ENCODE peak calls at places on chromosomes 11 and 22, in six cellular contexts. G, T, P, D, F and N are unnamed samples.

GRCh38 chr11:131644204-131644603 is 273.8 kb downstream of the NTM start:
- DNase-seq in G (no peak), P (no peak), D (no peak), T (no peak), F (no peak), N (no peak)

GRCh38 chr22:46573781-46574437 is 36.5 kb upstream of the CELSR1 start:
- DNase-seq in G (peak; percentile 1), P (no peak), T (no peak), F (no peak), D (no peak), N (no peak)

GRCh38 chr22:26462971-26463661 is 20.5 kb downstream of the HPS4 start:
- DNase-seq in D (no peak), F (no peak), G (peak; percentile 66), T (peak; percentile 23), P (no peak), N (no peak)

GRCh38 chr11:111530091-111530490 is 10.4 kb upstream of the LAYN start:
- DNase-seq in T (peak; percentile 59), P (no peak), F (no peak), D (no peak), G (no peak), N (no peak)

GRCh38 chr22:43159484-43160178 is 8.3 kb downstream of the TSPO start:
- DNase-seq in T (peak; percentile 43), G (peak; percentile 70), P (peak; percentile 29), F (no peak), D (no peak), N (no peak)

GRCh38 chr11:1291295-1292017 is 18.0 kb downstream of the TOLLIP start:
- DNase-seq in F (no peak), P (no peak), T (no peak), D (no peak), G (no peak), N (peak; percentile 22)

GRCh38 chr11:108926522-108927380 is 261.9 kb downstream of the DDX10 start:
- DNase-seq in D (no peak), P (no peak), T (peak; percentile 44), F (no peak), G (peak; percentile 11), N (no peak)

GRCh38 chr22:29122041-29122440 is 49.2 kb downstream of the KREMEN1 start:
- DNase-seq in G (no peak), T (peak; percentile 34), D (no peak), P (no peak), F (no peak), N (no peak)

GRCh38 chr11:58625826-58626460 is 3.5 kb downstream of the CNTF start:
- DNase-seq in T (peak; percentile 94), G (no peak), D (no peak), F (no peak), P (no peak), N (no peak)

GRCh38 chr22:38782402-38783094 is 11.4 kb downstream of the DNAL4 start:
- DNase-seq in P (no peak), F (no peak), G (peak; percentile 36), T (peak; percentile 30), D (no peak), N (no peak)

GRCh38 chr11:115724709-115725108 is 220.5 kb upstream of the CADM1 start:
- DNase-seq in T (no peak), G (no peak), D (no peak), P (no peak), F (no peak), N (no peak)

GRCh38 chr11:115718945-115719344 is 214.7 kb upstream of the CADM1 start:
- DNase-seq in G (no peak), D (no peak), T (no peak), P (no peak), F (no peak), N (no peak)

GRCh38 chr11:115720537-115721308 is 216.5 kb upstream of the CADM1 start:
- DNase-seq in G (no peak), P (no peak), F (no peak), D (no peak), T (no peak), N (no peak)

GRCh38 chr11:115717215-115717584 is 213.0 kb upstream of the CADM1 start:
- DNase-seq in G (no peak), P (no peak), T (no peak), F (no peak), D (no peak), N (no peak)

DNA sequence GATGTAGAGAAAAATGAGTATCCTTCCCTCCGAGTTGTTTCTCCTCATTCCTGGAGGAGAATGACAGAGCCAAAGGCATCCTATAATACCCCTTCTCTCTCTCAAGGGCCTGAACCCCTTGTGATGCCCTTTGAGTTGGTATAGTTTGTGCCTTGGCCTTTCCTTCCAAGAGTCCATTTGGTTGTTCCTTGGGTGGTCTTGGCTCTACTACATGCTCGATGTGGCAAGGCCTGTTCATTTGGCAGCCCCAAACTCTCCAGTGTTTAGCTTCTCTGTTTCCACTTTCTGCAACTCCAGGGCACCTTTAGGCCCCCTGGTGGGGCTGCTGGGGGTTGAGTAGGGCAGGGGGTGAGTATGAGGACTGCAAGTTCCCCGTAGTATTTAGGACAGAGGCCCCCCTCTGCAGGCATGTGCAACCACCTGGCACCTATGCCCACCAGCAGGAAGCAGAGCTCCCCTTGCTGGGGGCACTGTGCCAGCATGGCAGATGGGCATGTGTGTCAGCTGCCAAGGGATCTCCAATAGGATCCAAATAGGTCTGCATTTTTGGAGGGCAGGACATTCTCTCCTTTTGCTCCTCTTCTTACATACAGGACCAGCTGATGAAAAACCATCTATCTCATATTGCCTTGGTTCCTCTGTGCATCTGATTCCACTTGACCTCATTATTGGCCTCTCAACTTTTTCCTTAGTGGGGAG is 217.2 kb upstream of the CADM1 start:
- DNase-seq in P (no peak), T (no peak), F (no peak), D (no peak), G (no peak), N (no peak)
- TF ChIP-seq CTCF in P (no peak), T (no peak), F (no peak), D (no peak), G (no peak), N (no peak)

GRCh38 chr11:46524201-46524600 is 69.6 kb downstream of the AMBRA1 start:
- DNase-seq in P (no peak), G (no peak), D (no peak), F (no peak), T (no peak), N (no peak)

GRCh38 chr11:46522682-46523281 is 71.0 kb downstream of the AMBRA1 start:
- DNase-seq in T (no peak), G (no peak), F (no peak), D (no peak), P (no peak), N (no peak)

GRCh38 chr11:46523290-46523689 is 70.5 kb downstream of the AMBRA1 start:
- DNase-seq in G (no peak), D (no peak), P (no peak), F (no peak), T (no peak), N (no peak)

GRCh38 chr11:46520971-46521745 is 72.7 kb downstream of the AMBRA1 start:
- DNase-seq in D (no peak), F (no peak), G (no peak), P (no peak), T (peak; percentile 79), N (no peak)

GRCh38 chr11:46521947-46522681 is 71.7 kb downstream of the AMBRA1 start:
- DNase-seq in P (no peak), D (no peak), F (no peak), T (peak; percentile 47), G (no peak), N (no peak)
- TF ChIP-seq CTCF in P (no peak), D (peak; percentile 43), F (no peak), T (peak; percentile 46), G (peak; percentile 45), N (no peak)

GRCh38 chr22:49317369-49317768 is 510.3 kb downstream of the BRD1 start:
- DNase-seq in T (no peak), D (no peak), F (no peak), P (no peak), G (no peak), N (no peak)
- TF ChIP-seq CTCF in T (no peak), D (peak; percentile 15), F (peak; percentile 33), P (no peak), G (peak; percentile 48), N (no peak)

DNA sequence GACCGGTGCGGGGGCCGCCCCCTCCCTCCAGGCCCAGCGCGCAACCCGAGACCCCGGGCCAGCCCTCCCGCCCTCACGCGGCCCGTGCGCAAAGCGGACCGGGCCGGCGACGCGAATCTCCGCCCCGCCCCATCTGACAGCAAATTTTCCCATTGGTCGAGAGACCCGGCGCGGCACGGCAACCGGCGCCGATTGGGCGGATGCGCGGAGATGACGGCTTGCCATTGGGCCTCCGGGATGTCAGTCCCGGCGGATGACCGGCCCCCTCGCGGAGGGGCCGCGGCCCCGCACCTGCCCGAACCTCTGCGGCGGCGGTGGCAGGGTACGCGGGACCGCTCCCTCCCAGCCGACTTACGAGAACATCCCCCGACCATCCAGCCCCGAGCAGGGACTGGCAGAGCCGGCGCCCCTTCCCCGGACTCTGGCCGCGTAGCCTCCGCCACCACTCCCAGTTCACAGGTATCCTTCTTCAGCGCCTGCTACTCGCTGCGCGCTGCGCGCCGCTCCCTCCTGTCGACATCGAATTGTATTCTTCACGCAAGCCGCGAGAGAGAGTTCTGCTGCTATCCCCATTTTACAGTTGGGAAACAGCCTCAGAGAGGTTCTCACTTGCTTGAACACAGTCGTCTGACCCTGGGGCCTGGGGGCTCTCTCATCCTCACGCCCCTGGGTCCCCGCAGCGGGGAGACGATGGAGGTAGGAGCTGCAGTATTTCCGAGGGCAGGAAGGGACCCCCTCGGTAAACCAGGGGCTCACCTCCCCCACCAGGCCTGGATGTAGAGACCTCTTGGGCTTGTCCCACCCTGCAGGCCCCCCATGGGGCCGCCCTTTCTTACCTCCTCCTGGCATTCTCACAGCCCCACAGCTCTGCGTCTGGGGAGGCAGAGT is at the start of gene ARVCF:
- DNase-seq in T (peak; percentile 92), D (peak; percentile 96), G (peak; percentile 94), F (peak; percentile 96), P (peak; percentile 95), N (peak; percentile 87)
- TF ChIP-seq CTCF in T (no peak), D (no peak), G (no peak), F (peak; percentile 42), P (peak; percentile 52), N (no peak)

GRCh38 chr22:21982338-21982965 is at the start of gene TOP3B:
- DNase-seq in F (peak; percentile 81), T (peak; percentile 78), G (peak; percentile 90), D (peak; percentile 88), P (peak; percentile 87), N (peak; percentile 77)
- TF ChIP-seq CTCF in F (no peak), T (no peak), G (peak; percentile 8), D (no peak), P (no peak), N (no peak)